ENCODE peak calls at places on chromosome 11, in ten cellular contexts. U is A549, Q is stomach, V is transverse colon, H is SK-N-SH, C is ovary, L is sigmoid colon, X is GM12878, T is upper lobe of left lung, Z is K562. W is an unnamed sample.

GRCh38 chr11:12674936-12675696 is 895 bp downstream of the TEAD1 start:
- DNase-seq in C (peak; percentile 53), Q (peak; percentile 38), T (no peak), L (peak; percentile 79), U (no peak), X (no peak), V (no peak), H (peak; percentile 74), Z (peak; percentile 44), W (peak; percentile 23)

GRCh38 chr11:94725071-94725470 is 43.1 kb upstream of the AMOTL1 start:
- DNase-seq in X (no peak), C (no peak), Z (no peak), Q (no peak), V (no peak), T (no peak), U (no peak), H (no peak), L (no peak), W (no peak)

GRCh38 chr11:103070142-103070541 is 21.8 kb downstream of the DCUN1D5 start:
- DNase-seq in Z (no peak), H (no peak), X (no peak), Q (no peak), T (no peak), L (no peak), U (no peak), C (no peak), V (no peak), W (no peak)

GRCh38 chr11:117870176-117870952 is 6.1 kb downstream of the FXYD6 start:
- DNase-seq in T (no peak), X (no peak), L (no peak), C (no peak), U (no peak), Z (no peak), V (no peak), H (peak; percentile 52), Q (no peak), W (no peak)

GRCh38 chr11:2298795-2299747 is 2.6 kb downstream of the C11orf21 start:
- DNase-seq in T (peak; percentile 28), C (no peak), V (peak; percentile 44), H (peak; percentile 62), Q (peak; percentile 48), L (no peak), U (peak; percentile 57), X (no peak), Z (peak; percentile 65), W (no peak)

GRCh38 chr11:2424811-2425495 is 19.4 kb downstream of the TRPM5 start:
- DNase-seq in L (no peak), Z (no peak), X (no peak), U (no peak), V (no peak), C (no peak), H (no peak), T (no peak), Q (no peak), W (no peak)

GRCh38 chr11:91396243-91397133 is 828.1 kb upstream of the FAT3 start:
- DNase-seq in U (peak; percentile 51), H (no peak), V (no peak), T (no peak), C (no peak), Q (no peak), X (no peak), L (no peak), Z (no peak), W (no peak)

GRCh38 chr11:115965754-115966504 is 461.7 kb upstream of the CADM1 start:
- DNase-seq in Q (no peak), L (no peak), U (no peak), Z (no peak), T (peak; percentile 59), X (no peak), C (no peak), H (peak; percentile 61), V (no peak), W (no peak)

GRCh38 chr11:72840780-72841179 is 26.6 kb downstream of the ATG16L2 start:
- DNase-seq in Q (no peak), U (no peak), X (no peak), V (no peak), H (no peak), Z (no peak), T (no peak), L (no peak), C (no peak), W (no peak)

GRCh38 chr11:22797081-22797480 is 32.5 kb downstream of the SVIP start:
- DNase-seq in Q (no peak), C (no peak), X (no peak), L (no peak), V (no peak), U (no peak), T (no peak), Z (no peak), H (no peak), W (no peak)

GRCh38 chr11:78733031-78733430 is 158.4 kb upstream of the NARS2 start:
- DNase-seq in Q (no peak), C (no peak), V (no peak), U (no peak), H (no peak), Z (no peak), X (no peak), L (no peak), T (no peak), W (no peak)

GRCh38 chr11:128718064-128718463 is 24.2 kb downstream of the FLI1 start:
- DNase-seq in X (no peak), Q (no peak), L (no peak), Z (no peak), U (no peak), V (no peak), T (no peak), C (no peak), H (no peak), W (no peak)

GRCh38 chr11:131987703-131988102 is 617.3 kb downstream of the NTM start:
- DNase-seq in T (no peak), C (no peak), U (no peak), L (no peak), X (no peak), Q (no peak), V (no peak), H (no peak), Z (no peak), W (no peak)

GRCh38 chr11:134460881-134461280 is 48.8 kb upstream of the B3GAT1 start:
- DNase-seq in L (peak; percentile 6), U (no peak), V (no peak), H (no peak), Q (no peak), Z (no peak), T (no peak), C (no peak), X (no peak), W (no peak)
- TF ChIP-seq EP300 in L (no peak), U (no peak), V (no peak), H (no peak), Q (no peak), Z (no peak), T (no peak), C (no peak), X (no peak), W (no peak)

GRCh38 chr11:85310479-85310878 is 316.7 kb downstream of the DLG2 start:
- DNase-seq in L (no peak), H (no peak), V (no peak), U (no peak), Z (no peak), Q (no peak), C (no peak), T (no peak), X (no peak), W (no peak)
- H3K4me1 ChIP-seq in L (no peaks in the 10 kb centered on the region), H (no peaks in the 10 kb centered on the region), V (no peaks in the 10 kb centered on the region), U (no peaks in the 10 kb centered on the region), Z (no peaks in the 10 kb centered on the region), Q (no peaks in the 10 kb centered on the region), C (no peaks in the 10 kb centered on the region), T (no peaks in the 10 kb centered on the region), X (no peaks in the 10 kb centered on the region), W (no peaks in the 10 kb centered on the region)

GRCh38 chr11:66663741-66664296 is 13.9 kb downstream of the RBM4B start:
- DNase-seq in T (no peak), U (no peak), C (no peak), V (no peak), Q (no peak), H (no peak), X (no peak), Z (no peak), L (no peak), W (no peak)

GRCh38 chr11:66665369-66665768 is 12.3 kb downstream of the RBM4B start:
- DNase-seq in V (no peak), Z (no peak), U (no peak), L (no peak), T (no peak), H (no peak), X (no peak), C (no peak), Q (no peak), W (no peak)

GRCh38 chr11:66670816-66671215 is 6.9 kb downstream of the RBM4B start:
- DNase-seq in V (no peak), Q (no peak), L (no peak), H (no peak), C (no peak), U (no peak), Z (no peak), X (no peak), T (no peak), W (no peak)

DNA sequence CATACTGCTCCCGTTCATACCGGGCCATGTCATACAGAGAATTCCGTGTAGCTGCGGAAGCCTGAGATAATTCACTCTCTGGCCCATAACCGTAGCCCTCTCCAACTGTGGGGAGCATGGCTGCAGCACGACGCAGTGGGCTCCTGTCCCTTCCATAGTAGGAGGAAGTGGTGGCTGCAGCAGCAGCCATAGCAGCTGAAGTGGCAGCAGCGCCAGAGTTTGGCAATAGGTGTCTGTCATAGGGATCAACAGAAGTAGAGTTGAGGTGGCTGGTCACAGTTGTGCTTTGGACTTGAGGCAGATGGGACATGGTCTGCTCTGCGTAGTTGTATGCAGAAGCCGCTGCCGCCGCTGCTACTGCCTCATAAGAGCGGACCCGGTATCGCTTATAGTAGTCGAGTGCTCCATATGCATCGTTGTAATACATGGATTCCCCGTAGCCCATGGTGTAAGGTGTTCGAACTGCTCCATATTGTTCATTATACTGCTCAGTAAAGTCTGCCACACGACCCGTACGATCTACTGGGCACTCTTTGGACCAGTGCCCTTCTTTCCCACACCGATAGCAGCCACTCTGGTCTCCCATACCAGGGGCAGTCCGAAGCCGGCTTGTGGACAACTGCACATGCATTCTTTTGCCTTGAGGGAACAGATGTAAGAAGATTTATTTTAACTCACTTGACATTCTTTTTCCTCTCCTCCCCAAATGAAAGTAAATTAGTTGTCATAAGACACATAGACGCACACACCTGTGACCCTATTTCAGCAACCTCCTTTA is 8.8 kb downstream of the RBM4B start:
- DNase-seq in L (no peak), C (no peak), Q (no peak), V (no peak), U (no peak), X (no peak), T (no peak), H (no peak), Z (no peak), W (no peak)
- TF ChIP-seq EP300 in L (no peak), C (no peak), Q (no peak), V (no peak), U (no peak), X (no peak), T (no peak), H (no peak), Z (no peak), W (no peak)

DNA sequence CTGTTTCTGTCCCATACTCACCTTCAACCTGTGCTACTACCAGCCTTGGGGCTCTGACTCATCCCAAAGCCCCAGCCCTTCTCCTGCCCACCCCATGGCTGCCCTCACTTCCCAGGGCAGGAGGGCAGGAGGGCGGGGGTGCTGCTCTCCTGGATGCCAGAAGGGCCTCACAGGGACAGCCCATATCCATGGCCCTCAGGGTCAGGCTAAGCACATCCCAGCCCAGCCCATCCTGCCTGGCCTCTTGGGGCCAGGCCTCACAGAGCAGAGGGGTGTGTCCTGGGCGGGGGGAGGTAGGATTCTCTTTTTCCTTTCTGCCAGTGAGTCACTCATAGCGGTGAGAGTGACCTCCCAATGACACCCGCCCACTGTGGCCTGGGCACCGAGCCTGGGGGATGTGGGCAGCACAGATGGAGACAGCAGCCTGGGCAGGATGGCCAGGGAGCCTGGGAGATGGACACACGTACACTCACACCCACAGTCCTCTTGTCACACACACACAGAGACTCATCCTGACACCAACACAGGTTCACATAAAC is 2.4 kb downstream of the LTBP3 start:
- DNase-seq in X (no peak), V (no peak), Q (no peak), U (peak; percentile 67), C (peak; percentile 48), H (peak; percentile 64), Z (peak; percentile 71), L (peak; percentile 78), T (peak; percentile 48), W (no peak)
- H3K4me1 ChIP-seq in X (peaks cover 2% of the 10 kb centered on the region), V (peaks cover 81% of the 10 kb centered on the region), Q (peaks cover 48% of the 10 kb centered on the region), U (peaks cover 76% of the 10 kb centered on the region), C (peaks cover 28% of the 10 kb centered on the region), H (peaks cover 38% of the 10 kb centered on the region), Z (peaks cover 73% of the 10 kb centered on the region), L (no peaks in the 10 kb centered on the region), T (peaks cover 67% of the 10 kb centered on the region), W (peaks cover 73% of the 10 kb centered on the region)

W was measured in tibial nerve.